ENCODE peak calls at places on chromosomes 13 and 19, in seven cellular contexts. T, J, W, X, S, P and Q are unnamed samples. For H3K27me3, the result is how much of the 10 kb centered on the place peaks cover.

GRCh38 chr13:47216176-47216822 is 319.4 kb upstream of the HTR2A start:
- DNase-seq in W (no peak), T (no peak), P (no peak), J (no peak), X (no peak), S (no peak), Q (no peak)

GRCh38 chr13:43232866-43233265 is 209.5 kb downstream of the DNAJC15 start:
- DNase-seq in T (no peak), X (no peak), P (no peak), J (no peak), W (no peak), S (no peak), Q (no peak)

GRCh38 chr13:113124211-113125025 is 1.8 kb downstream of the F10 start:
- DNase-seq in X (no peak), S (no peak), T (no peak), J (peak), P (no peak), W (no peak), Q (no peak)

GRCh38 chr19:29805026-29805925 is 6.5 kb upstream of the CCNE1 start:
- DNase-seq in J (no peak), X (no peak), W (no peak), S (no peak), T (peak), P (no peak), Q (no peak)

GRCh38 chr13:72514141-72514540 is 213.3 kb downstream of the MZT1 start:
- DNase-seq in W (no peak), J (no peak), X (no peak), P (no peak), T (no peak), S (no peak), Q (no peak)

GRCh38 chr19:58154679-58155648 is 4.4 kb upstream of the ZNF329 start:
- DNase-seq in P (peak), T (peak), J (peak), W (peak), S (peak), X (peak), Q (peak)

GRCh38 chr13:50421457-50422130 is 406.4 kb downstream of the KCNRG start:
- DNase-seq in P (no peak), S (no peak), W (no peak), X (no peak), J (no peak), T (no peak), Q (no peak)

GRCh38 chr13:100280681-100281080 is 191.8 kb downstream of the PCCA start:
- DNase-seq in P (no peak), X (no peak), W (no peak), S (no peak), J (no peak), T (no peak), Q (no peak)

GRCh38 chr19:18895038-18895827 is 725 bp downstream of the CERS1 start:
- DNase-seq in X (peak), J (no peak), S (peak), W (peak), P (peak), T (peak), Q (no peak)

GRCh38 chr13:103022328-103022727 is 43.9 kb downstream of the SLC10A2 start:
- DNase-seq in P (no peak), J (no peak), T (no peak), S (no peak), X (no peak), W (no peak), Q (no peak)

GRCh38 chr13:36997716-36998427 is 1.3 kb downstream of the ALG5 start:
- DNase-seq in W (no peak), P (no peak), J (no peak), S (no peak), X (no peak), T (no peak), Q (no peak)

GRCh38 chr19:12244370-12244769 is 50.3 kb downstream of the ZNF44 start:
- DNase-seq in S (no peak), W (no peak), T (no peak), X (no peak), P (no peak), J (no peak), Q (no peak)

GRCh38 chr19:18501832-18502231 is 20.0 kb downstream of the ELL start:
- DNase-seq in X (no peak), P (no peak), W (no peak), T (peak), S (peak), J (no peak), Q (no peak)

GRCh38 chr13:40158218-40158617 is 502.8 kb downstream of the COG6 start:
- DNase-seq in X (no peak), T (no peak), J (no peak), W (no peak), S (no peak), P (peak), Q (no peak)

GRCh38 chr19:5826531-5827341 is 12.8 kb downstream of the FUT6 start:
- DNase-seq in S (peak), P (peak), J (no peak), X (peak), T (peak), W (peak), Q (no peak)

GRCh38 chr13:75357576-75358295 is 124.2 kb downstream of the TBC1D4 start:
- DNase-seq in S (no peak), X (no peak), T (no peak), W (peak), J (no peak), P (peak), Q (peak)

GRCh38 chr19:40542197-40542859 is 34.3 kb upstream of the SHKBP1 start:
- DNase-seq in T (peak), W (no peak), S (peak), J (peak), X (peak), P (no peak), Q (no peak)

GRCh38 chr13:43364210-43365041 is 341.0 kb downstream of the DNAJC15 start:
- DNase-seq in S (peak), X (no peak), W (no peak), J (peak), P (no peak), T (no peak), Q (no peak)

GRCh38 chr13:109569938-109570711 is 216.3 kb downstream of the IRS2 start:
- DNase-seq in W (no peak), P (no peak), X (no peak), S (no peak), J (no peak), T (no peak), Q (peak)

GRCh38 chr19:37412700-37413099 is 41.8 kb downstream of the ZNF527 start:
- DNase-seq in T (no peak), S (no peak), J (no peak), P (no peak), W (no peak), X (no peak), Q (no peak)

GRCh38 chr19:45121827-45122345 is 28.9 kb downstream of the PPP1R37 start:
- DNase-seq in T (no peak), S (no peak), J (no peak), X (no peak), P (peak), W (no peak), Q (no peak)

GRCh38 chr19:5891938-5892771 is 11.4 kb downstream of the NDUFA11 start:
- DNase-seq in T (no peak), J (no peak), P (no peak), W (peak), S (no peak), X (no peak), Q (no peak)

GRCh38 chr13:90336507-90336906 is 1011.0 kb upstream of the MIR17HG start:
- DNase-seq in T (no peak), X (no peak), P (no peak), J (no peak), S (no peak), W (no peak), Q (no peak)

GRCh38 chr19:17779281-17779930 is 15.5 kb upstream of the B3GNT3 start:
- DNase-seq in W (peak), T (peak), J (peak), P (peak), X (peak), S (no peak), Q (no peak)

GRCh38 chr13:33441015-33441414 is 155.5 kb upstream of the STARD13 start:
- DNase-seq in S (no peak), W (no peak), P (peak), X (no peak), T (no peak), J (no peak), Q (no peak)

GRCh38 chr19:36973021-36973843 is 57.1 kb downstream of the ZNF568 start:
- DNase-seq in W (peak), T (peak), S (peak), J (peak), X (peak), P (peak), Q (peak)

GRCh38 chr13:80336335-80336734 is 4.6 kb downstream of the SPRY2 start:
- DNase-seq in P (no peak), J (no peak), T (no peak), S (no peak), X (no peak), W (no peak), Q (no peak)

GRCh38 chr19:7871530-7872305 is 2.5 kb downstream of the PRR36 start:
- DNase-seq in W (peak), J (peak), S (peak), P (peak), X (peak), T (peak), Q (peak)
- H3K27ac ChIP-seq in W (peak), J (no peak), S (no peak), P (peak), X (peak), T (no peak), Q (no peak)

GRCh38 chr13:28796938-28797257 is 23.2 kb upstream of the MTUS2 start:
- DNase-seq in T (no peak), J (no peak), S (no peak), W (no peak), P (no peak), X (no peak), Q (no peak)

GRCh38 chr13:28792992-28793391 is 27.1 kb upstream of the MTUS2 start:
- DNase-seq in S (no peak), X (no peak), P (no peak), J (no peak), W (no peak), T (no peak), Q (no peak)

DNA sequence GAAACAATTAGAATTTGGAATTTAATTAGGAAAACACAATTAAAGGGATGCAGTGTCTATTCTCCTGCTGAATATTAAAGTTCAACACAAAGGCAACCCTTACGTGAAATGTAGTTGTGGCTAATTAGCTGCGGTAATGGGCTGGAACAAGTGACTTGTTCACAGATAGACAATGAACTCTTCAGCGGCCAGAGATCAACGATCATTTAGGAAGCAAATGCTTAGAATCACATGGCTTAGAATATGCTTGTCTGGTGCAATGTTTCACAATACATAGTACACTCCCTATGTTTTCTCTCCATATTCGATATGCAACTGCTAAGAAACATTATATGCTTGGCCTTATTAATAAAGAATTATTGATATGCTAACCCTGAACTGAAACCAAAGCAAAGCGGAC is 25.8 kb upstream of the MTUS2 start:
- DNase-seq in J (no peak), P (no peak), X (no peak), T (no peak), W (no peak), S (no peak), Q (no peak)
- H3K27me3 ChIP-seq in J (under half), P (half or more), X (under half), T (under half), W (under half), S (under half), Q (under half)

GRCh38 chr13:29566864-29567263 is 28.6 kb downstream of the SLC7A1 start:
- DNase-seq in S (no peak), W (no peak), T (no peak), J (no peak), X (no peak), P (no peak), Q (no peak)

GRCh38 chr13:29564828-29565227 is 30.7 kb downstream of the SLC7A1 start:
- DNase-seq in T (no peak), W (no peak), S (no peak), X (no peak), P (no peak), J (no peak), Q (no peak)

GRCh38 chr13:29567411-29567810 is 28.1 kb downstream of the SLC7A1 start:
- DNase-seq in X (no peak), S (no peak), W (no peak), T (no peak), P (no peak), J (no peak), Q (no peak)

GRCh38 chr13:29563941-29564340 is 31.5 kb downstream of the SLC7A1 start:
- DNase-seq in T (no peak), X (no peak), W (no peak), P (no peak), J (no peak), S (no peak), Q (no peak)

DNA sequence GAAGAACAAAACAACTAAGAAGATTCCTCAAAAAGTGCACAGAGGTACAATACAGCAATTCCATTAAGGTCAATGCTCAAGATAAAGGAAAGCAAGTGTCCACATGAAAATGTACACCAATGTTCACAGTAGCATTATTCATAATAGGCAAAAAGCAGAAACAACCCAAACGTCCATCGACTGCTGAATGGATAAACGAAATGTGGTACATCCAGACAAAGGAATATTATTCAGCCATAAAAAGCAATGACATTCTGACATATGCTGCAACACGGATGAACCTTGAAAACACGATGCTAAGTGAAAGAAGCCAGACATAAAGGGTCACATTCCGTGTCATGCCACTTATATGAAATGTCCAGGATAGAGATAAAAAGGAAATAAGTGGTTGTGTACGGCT is 29.3 kb downstream of the SLC7A1 start:
- DNase-seq in P (no peak), X (no peak), T (no peak), W (no peak), J (no peak), S (no peak), Q (no peak)
- H3K27ac ChIP-seq in P (no peak), X (no peak), T (no peak), W (no peak), J (no peak), S (no peak), Q (no peak)

GRCh38 chr19:31518626-31519025 is 169.4 kb upstream of the TSHZ3 start:
- DNase-seq in W (no peak), X (no peak), P (no peak), J (no peak), T (no peak), S (no peak), Q (no peak)
- H3K27me3 ChIP-seq in W (under half), X (under half), P (under half), J (under half), T (under half), S (under half), Q (under half)

GRCh38 chr19:7194566-7194965 is 99.6 kb downstream of the INSR start:
- DNase-seq in J (no peak), T (no peak), W (no peak), S (no peak), X (no peak), P (no peak), Q (no peak)
- H3K27ac ChIP-seq in J (peak), T (no peak), W (no peak), S (no peak), X (no peak), P (no peak), Q (no peak)

GRCh38 chr19:3480383-3481091 is at the start of gene SMIM24:
- DNase-seq in T (no peak), S (no peak), W (no peak), X (no peak), J (no peak), P (no peak), Q (no peak)

GRCh38 chr19:3479819-3480215 is 508 bp downstream of the SMIM24 start:
- DNase-seq in X (no peak), S (no peak), J (no peak), W (no peak), T (no peak), P (no peak), Q (no peak)

GRCh38 chr19:3482507-3483225 is 575 bp downstream of the SMIM44 start:
- DNase-seq in W (no peak), T (no peak), X (no peak), J (no peak), S (no peak), P (no peak), Q (no peak)

GRCh38 chr19:3483226-3483628 is at the start of gene SMIM44:
- DNase-seq in X (no peak), W (no peak), S (no peak), T (no peak), P (no peak), J (no peak), Q (no peak)

GRCh38 chr19:3481241-3482090 is 1.1 kb upstream of the SMIM24 start:
- DNase-seq in T (no peak), S (no peak), P (peak), X (no peak), W (no peak), J (no peak), Q (no peak)
- H3K27me3 ChIP-seq in T (under half), S (under half), P (under half), X (under half), W (under half), J (under half), Q (under half)